ENCODE peak calls at places on chromosomes 7 and 10, in eight cellular contexts. K is cardiac fibroblast, E is suprapubic skin, F is GM12865, T is cardiac muscle cell, L is neural crest cell, O is heart left ventricle, U is LNCaP clone FGC. Q is an unnamed sample.

GRCh38 chr7:115005241-115005640 is 83.3 kb downstream of the MDFIC start:
- DNase-seq in K (no peak), E (no peak), F (no peak), T (no peak), L (no peak), O (no peak), U (no peak), Q (no peak)

GRCh38 chr10:89262331-89263020 is 10.9 kb upstream of the LIPA start:
- DNase-seq in K (peak), E (no peak), F (no peak), T (no peak), L (no peak), O (no peak), U (no peak), Q (no peak)

GRCh38 chr10:76558996-76559888 is 1078.4 kb downstream of the KCNMA1 start:
- DNase-seq in K (peak), E (no peak), F (no peak), T (peak), L (no peak), O (no peak), U (no peak), Q (no peak)

GRCh38 chr10:79239930-79240713 is 107.1 kb upstream of the PPIF start:
- DNase-seq in K (no peak), E (no peak), F (no peak), T (no peak), L (peak), O (no peak), U (no peak), Q (no peak)

GRCh38 chr7:81280531-81280930 is 361.7 kb upstream of the SEMA3C start:
- DNase-seq in K (no peak), E (no peak), F (no peak), T (no peak), L (no peak), O (no peak), U (no peak), Q (no peak)

GRCh38 chr7:139889186-139889871 is 60.3 kb downstream of the TBXAS1 start:
- DNase-seq in K (no peak), E (no peak), F (peak), T (no peak), L (no peak), O (no peak), U (no peak), Q (no peak)

GRCh38 chr7:47648301-47648900 is 66.5 kb upstream of the TNS3 start:
- DNase-seq in K (peak), E (no peak), F (no peak), T (peak), L (no peak), O (no peak), U (no peak), Q (no peak)

GRCh38 chr10:1368772-1369171 is 312.6 kb downstream of the WDR37 start:
- DNase-seq in K (no peak), E (peak), F (peak), T (no peak), L (peak), O (no peak), U (no peak), Q (peak)

GRCh38 chr10:100730739-100731602 is 14.4 kb upstream of the PAX2 start:
- DNase-seq in K (peak), E (no peak), F (peak), T (peak), L (no peak), O (no peak), U (no peak), Q (no peak)

GRCh38 chr7:149489391-149490024 is 8.1 kb downstream of the ZNF746 start:
- DNase-seq in K (no peak), E (no peak), F (no peak), T (no peak), L (no peak), O (no peak), U (no peak), Q (no peak)
- TF ChIP-seq CTCF in K (no peak), E (no peak), F (no peak), T (no peak), L (no peak), O (peak), U (peak), Q (peak)

GRCh38 chr7:876077-876971 is at the start of gene GET4:
- DNase-seq in K (peak), E (peak), F (peak), T (peak), L (peak), O (peak), U (peak), Q (peak)
- TF ChIP-seq CTCF in K (no peak), E (no peak), F (peak), T (peak), L (peak), O (peak), U (peak), Q (peak)

GRCh38 chr7:31748084-31748483 is 61.1 kb downstream of the PPP1R17 start:
- DNase-seq in K (no peak), E (no peak), F (no peak), T (no peak), L (no peak), O (no peak), U (no peak), Q (no peak)

GRCh38 chr7:31741852-31742251 is 54.8 kb downstream of the PPP1R17 start:
- DNase-seq in K (no peak), E (no peak), F (no peak), T (no peak), L (no peak), O (no peak), U (no peak), Q (no peak)

GRCh38 chr7:31747553-31747952 is 60.5 kb downstream of the PPP1R17 start:
- DNase-seq in K (no peak), E (no peak), F (no peak), T (no peak), L (no peak), O (no peak), U (no peak), Q (no peak)

DNA sequence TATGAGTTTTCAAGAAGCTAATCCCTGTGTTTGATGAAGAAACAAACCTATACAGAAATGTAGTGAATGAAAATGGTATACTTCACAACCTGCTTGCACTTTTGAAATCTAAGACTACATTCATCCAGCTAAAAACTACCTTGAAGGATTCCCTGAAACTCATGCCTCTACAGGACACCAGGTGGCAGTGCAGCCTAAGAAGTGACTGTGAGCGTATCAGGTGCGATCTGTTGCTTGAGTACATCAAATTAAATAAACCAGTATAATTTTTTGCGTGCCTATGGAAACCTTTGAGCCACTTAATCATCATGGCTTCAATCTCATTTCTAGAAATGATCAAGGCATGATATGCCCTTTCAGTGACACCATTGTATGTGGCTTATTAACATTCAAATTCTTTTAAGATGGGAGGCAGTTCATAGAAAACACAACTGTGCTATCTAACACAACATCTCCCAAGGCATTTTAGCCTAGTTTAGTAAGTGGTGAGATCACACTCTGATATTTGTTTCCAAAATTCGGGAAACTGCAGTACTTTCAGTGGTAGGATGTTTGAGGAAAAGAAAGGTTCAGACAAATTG is 57.4 kb downstream of the PPP1R17 start:
- DNase-seq in K (peak), E (no peak), F (peak), T (peak), L (peak), O (peak), U (peak), Q (peak)
- TF ChIP-seq CTCF in K (peak), E (peak), F (peak), T (peak), L (peak), O (peak), U (peak), Q (peak)

DNA sequence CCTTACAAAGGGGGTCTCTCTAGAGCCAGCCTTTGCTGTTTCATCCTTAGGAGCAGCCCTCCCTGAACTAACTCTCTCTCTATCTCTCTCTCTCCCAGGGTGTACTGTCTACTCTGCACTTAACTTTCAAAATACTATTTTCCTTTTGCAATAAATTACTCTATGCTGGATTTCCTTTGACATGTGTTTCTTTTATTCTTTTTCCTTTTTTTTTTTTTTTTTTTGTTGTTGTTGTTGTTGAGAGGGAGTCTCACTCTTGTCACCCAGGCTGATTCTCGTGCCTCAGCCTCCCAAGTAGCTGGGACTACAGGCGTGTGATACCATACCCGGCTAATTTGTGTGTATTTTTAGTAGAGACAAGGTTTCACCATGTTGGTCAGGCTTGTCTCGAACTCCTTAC is 1.5 kb upstream of the ZNF3 start:
- DNase-seq in K (no peak), E (no peak), F (no peak), T (no peak), L (no peak), O (no peak), U (no peak), Q (no peak)
- TF ChIP-seq CTCF in K (no peak), E (no peak), F (no peak), T (no peak), L (no peak), O (no peak), U (no peak), Q (no peak)

DNA sequence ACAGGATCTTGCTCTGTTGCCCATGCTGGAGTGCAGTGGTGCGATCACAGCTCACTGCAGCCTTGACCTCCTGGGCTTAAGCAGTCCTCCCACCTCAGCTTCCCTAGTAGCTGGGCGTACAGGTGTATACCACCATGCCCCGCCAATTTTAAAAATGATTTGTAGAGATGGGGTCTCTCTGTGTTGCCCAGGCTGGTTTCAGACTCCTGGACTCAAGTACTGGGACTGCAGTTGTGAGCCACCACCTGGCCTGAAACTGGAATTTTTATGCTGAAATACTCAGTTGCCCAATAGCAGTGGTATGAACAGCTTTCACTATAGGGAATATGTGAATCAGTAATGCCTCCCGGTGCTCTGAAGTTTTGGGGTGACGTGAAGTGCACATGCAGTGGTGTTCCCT is 7.6 kb downstream of the ZRANB1 start:
- DNase-seq in K (peak), E (no peak), F (no peak), T (peak), L (no peak), O (no peak), U (no peak), Q (no peak)
- TF ChIP-seq CTCF in K (no peak), E (no peak), F (no peak), T (peak), L (no peak), O (no peak), U (no peak), Q (no peak)

GRCh38 chr7:100875356-100875751 is 451 bp downstream of the SRRT start:
- DNase-seq in K (no peak), E (no peak), F (peak), T (no peak), L (no peak), O (no peak), U (no peak), Q (no peak)

GRCh38 chr7:100873599-100874299 is 1.2 kb upstream of the SRRT start:
- DNase-seq in K (no peak), E (no peak), F (no peak), T (no peak), L (no peak), O (no peak), U (no peak), Q (no peak)

GRCh38 chr7:100878013-100878412 is 3.1 kb downstream of the SRRT start:
- DNase-seq in K (no peak), E (no peak), F (no peak), T (no peak), L (no peak), O (no peak), U (no peak), Q (no peak)

GRCh38 chr7:100874300-100874576 is 665 bp upstream of the SRRT start:
- DNase-seq in K (no peak), E (no peak), F (no peak), T (no peak), L (no peak), O (no peak), U (no peak), Q (no peak)

DNA sequence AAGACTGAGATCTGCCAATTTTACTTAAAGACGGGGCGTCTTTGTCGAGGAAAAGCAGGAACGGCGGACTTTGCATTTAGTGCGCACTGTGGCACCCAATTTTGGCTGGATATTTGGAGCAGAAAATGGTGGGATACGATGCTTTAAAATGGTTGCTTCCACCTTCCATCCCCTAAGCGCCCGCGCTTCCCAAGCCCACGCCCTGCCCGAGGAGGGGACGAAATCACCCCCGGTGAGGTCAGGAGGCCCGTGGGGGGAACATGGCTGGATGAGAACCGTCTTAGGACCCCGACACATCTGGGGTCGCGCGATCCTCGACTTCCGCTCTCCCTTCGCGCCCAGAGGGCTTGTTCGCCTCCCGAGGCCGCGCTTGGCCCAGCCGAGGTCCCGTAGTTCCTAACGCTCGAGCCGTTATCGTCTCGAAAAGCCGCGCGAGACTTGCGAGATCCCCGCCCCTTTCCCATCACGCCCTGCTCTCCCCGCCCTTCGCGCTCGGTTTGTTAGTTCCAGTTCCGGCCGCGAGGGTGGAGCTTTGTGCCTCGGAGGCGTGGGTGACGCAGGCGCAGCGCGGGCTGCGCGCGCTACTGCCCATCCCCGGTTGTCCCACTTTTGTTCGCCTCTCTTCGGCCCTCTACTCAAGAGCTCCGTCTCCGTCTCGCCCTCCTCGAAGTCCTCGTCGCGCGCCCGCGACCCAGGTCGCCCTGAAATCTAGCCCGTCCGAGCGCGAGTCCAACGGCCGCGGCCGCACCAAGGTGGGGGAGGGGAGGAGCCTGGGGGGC is at the start of gene SRRT:
- DNase-seq in K (peak), E (peak), F (peak), T (peak), L (peak), O (peak), U (peak), Q (peak)
- TF ChIP-seq CTCF in K (peak), E (peak), F (peak), T (no peak), L (peak), O (peak), U (no peak), Q (peak)

DNA sequence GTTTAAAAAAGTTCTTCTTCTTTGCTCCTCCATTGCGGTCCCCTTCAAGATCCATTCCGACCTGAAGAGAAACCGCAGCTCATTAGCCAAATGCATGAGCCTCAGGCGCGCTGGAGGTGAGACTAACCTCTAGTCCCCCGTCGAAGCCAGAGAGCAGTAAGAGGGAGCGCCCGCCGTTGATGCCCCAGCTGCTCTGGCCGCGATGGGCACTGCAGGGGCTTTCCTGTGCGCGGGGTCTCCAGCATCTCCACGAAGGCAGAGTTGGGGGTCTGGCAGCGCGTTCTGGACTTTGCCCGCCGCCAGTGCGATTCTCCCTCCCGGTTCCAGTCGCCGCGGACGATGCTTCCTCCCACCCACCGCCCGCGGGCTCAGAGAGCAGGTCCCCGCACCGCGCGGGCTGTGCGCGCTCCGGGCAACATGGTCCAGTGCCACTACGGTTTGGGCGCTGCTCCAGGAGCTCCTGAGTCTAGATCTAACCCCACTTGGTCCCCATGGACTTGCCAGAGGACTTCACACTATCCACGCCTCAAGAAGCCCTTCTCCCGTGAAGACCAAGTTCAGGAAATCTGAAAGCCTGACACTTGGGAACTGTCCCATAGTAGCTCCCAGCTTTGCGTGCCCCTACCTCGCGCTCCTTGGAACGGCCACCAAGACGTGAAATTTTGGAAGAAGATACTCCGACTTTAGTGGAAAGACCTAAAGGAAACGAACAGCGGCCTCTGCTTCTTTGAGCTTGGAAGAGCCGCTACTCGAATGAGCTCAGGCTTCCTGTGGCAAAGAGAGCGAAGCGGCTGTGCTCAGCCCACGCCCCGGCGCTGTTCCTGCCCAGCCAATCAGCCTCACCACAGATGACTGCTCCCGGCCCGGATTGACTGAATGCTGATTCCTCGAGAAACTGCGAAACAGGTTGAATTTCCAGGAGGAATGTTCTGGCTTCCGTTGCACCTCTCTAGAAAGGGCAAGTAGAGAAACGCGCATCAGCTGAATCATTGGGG is at the start of gene ABCB1:
- DNase-seq in K (peak), E (peak), F (peak), T (peak), L (peak), O (peak), U (no peak), Q (peak)
- TF ChIP-seq CTCF in K (no peak), E (no peak), F (no peak), T (no peak), L (no peak), O (peak), U (no peak), Q (no peak)

GRCh38 chr7:108222236-108222892 is 92.2 kb upstream of the LAMB4 start:
- DNase-seq in K (peak), E (no peak), F (no peak), T (peak), L (no peak), O (no peak), U (no peak), Q (no peak)
- TF ChIP-seq CTCF in K (no peak), E (no peak), F (no peak), T (peak), L (no peak), O (no peak), U (no peak), Q (peak)

GRCh38 chr10:123380491-123381085 is 226.4 kb downstream of the BUB3 start:
- DNase-seq in K (peak), E (no peak), F (peak), T (peak), L (no peak), O (no peak), U (peak), Q (peak)
- TF ChIP-seq CTCF in K (peak), E (no peak), F (peak), T (peak), L (peak), O (peak), U (peak), Q (peak)

GRCh38 chr10:129259128-129259527 is 207.9 kb upstream of the MGMT start:
- DNase-seq in K (peak), E (no peak), F (no peak), T (peak), L (no peak), O (no peak), U (no peak), Q (peak)

GRCh38 chr10:129258570-129258969 is 208.5 kb upstream of the MGMT start:
- DNase-seq in K (peak), E (no peak), F (no peak), T (no peak), L (no peak), O (no peak), U (no peak), Q (no peak)

DNA sequence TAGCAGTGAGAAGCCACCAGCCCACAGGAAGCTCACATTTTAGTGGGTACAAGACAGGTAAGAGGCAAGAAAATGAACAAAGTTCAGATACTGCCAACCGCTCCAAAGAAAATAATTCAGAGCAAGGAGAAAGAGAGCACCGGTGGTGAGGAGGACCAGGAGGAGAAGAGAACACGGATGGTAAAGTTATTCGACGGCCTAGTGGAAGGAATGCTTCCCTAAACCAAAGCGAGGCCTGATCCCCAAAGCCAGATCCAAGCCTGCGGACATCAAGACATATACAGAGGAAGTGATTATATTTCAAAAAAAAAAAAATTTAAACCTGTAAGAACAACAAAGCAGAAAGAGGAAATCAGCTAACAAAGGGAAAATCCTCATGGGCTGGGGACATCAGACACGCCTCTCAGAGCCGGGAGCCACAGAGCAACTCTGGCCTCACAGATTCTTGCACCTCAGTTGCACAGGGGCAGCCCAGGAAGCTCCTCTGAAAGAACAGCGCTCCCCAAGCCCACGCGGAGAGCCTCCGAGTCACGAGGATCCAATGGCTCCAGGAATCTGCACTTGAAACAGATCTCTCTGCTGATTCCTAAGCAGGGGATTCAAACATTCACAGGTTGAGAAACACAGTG is 213.4 kb upstream of the MGMT start:
- DNase-seq in K (no peak), E (no peak), F (no peak), T (no peak), L (no peak), O (no peak), U (no peak), Q (no peak)
- TF ChIP-seq CTCF in K (no peak), E (no peak), F (no peak), T (no peak), L (no peak), O (no peak), U (no peak), Q (no peak)

Q was measured in A673.